ENCODE peak calls at places on chromosome 4, in six cellular contexts. One of them, this sample, is unnamed.
A peak's percentile ranks its signal among the peaks of the same experiment; 100 is the strongest.

GRCh38 chr4:16875487-16875886 is 23.0 kb downstream of the LDB2 start:
- DNase-seq in GM12878: no peak
- DNase-seq in K562: no peak
- DNase-seq in HepG2: no peak
- DNase-seq in H1: no peak
- DNase-seq in NT2/D1: no peak
- DNase-seq in this sample: no peak

GRCh38 chr4:95728145-95728544 is 111.7 kb upstream of the PDHA2 start:
- DNase-seq in HepG2: no peak
- DNase-seq in K562: no peak
- DNase-seq in GM12878: no peak
- DNase-seq in NT2/D1: no peak
- DNase-seq in H1: no peak
- DNase-seq in this sample: no peak

GRCh38 chr4:138898282-138898681 is 117.3 kb upstream of the NOCT start:
- DNase-seq in HepG2: no peak
- DNase-seq in H1: no peak
- DNase-seq in NT2/D1: no peak
- DNase-seq in GM12878: no peak
- DNase-seq in K562: no peak
- DNase-seq in this sample: no peak

GRCh38 chr4:163548481-163549243 is 54.2 kb downstream of the TMA16 start:
- DNase-seq in H1: no peak
- DNase-seq in GM12878: no peak
- DNase-seq in NT2/D1: no peak
- DNase-seq in K562: peak; percentile 49
- DNase-seq in HepG2: peak; percentile 37
- DNase-seq in this sample: no peak

GRCh38 chr4:2366252-2367192 is 51.9 kb downstream of the ZFYVE28 start:
- DNase-seq in H1: no peak
- DNase-seq in K562: no peak
- DNase-seq in GM12878: no peak
- DNase-seq in NT2/D1: no peak
- DNase-seq in HepG2: no peak
- DNase-seq in this sample: no peak

GRCh38 chr4:85147481-85148076 is 181.1 kb upstream of the WDFY3 start:
- DNase-seq in HepG2: peak; percentile 50
- DNase-seq in H1: no peak
- DNase-seq in K562: peak; percentile 62
- DNase-seq in NT2/D1: no peak
- DNase-seq in GM12878: peak; percentile 11
- DNase-seq in this sample: peak; percentile 69

GRCh38 chr4:52914051-52914605 is 52.0 kb downstream of the RASL11B start:
- DNase-seq in HepG2: peak; percentile 27
- DNase-seq in NT2/D1: no peak
- DNase-seq in GM12878: no peak
- DNase-seq in K562: no peak
- DNase-seq in H1: no peak
- DNase-seq in this sample: no peak

GRCh38 chr4:125389713-125390112 is 75.0 kb downstream of the FAT4 start:
- DNase-seq in H1: no peak
- DNase-seq in K562: no peak
- DNase-seq in NT2/D1: no peak
- DNase-seq in HepG2: no peak
- DNase-seq in GM12878: no peak
- DNase-seq in this sample: no peak

GRCh38 chr4:158003212-158003611 is 169.6 kb downstream of the GASK1B start:
- DNase-seq in GM12878: no peak
- DNase-seq in HepG2: no peak
- DNase-seq in K562: no peak
- DNase-seq in H1: no peak
- DNase-seq in NT2/D1: no peak
- DNase-seq in this sample: no peak

GRCh38 chr4:43325220-43325967 is 432.9 kb downstream of the GRXCR1 start:
- DNase-seq in H1: no peak
- DNase-seq in K562: no peak
- DNase-seq in NT2/D1: no peak
- DNase-seq in HepG2: no peak
- DNase-seq in GM12878: peak; percentile 7
- DNase-seq in this sample: no peak

GRCh38 chr4:88907478-88907877 is 149.5 kb downstream of the FAM13A start:
- DNase-seq in NT2/D1: no peak
- DNase-seq in H1: no peak
- DNase-seq in GM12878: no peak
- DNase-seq in HepG2: no peak
- DNase-seq in K562: no peak
- DNase-seq in this sample: no peak

GRCh38 chr4:88908521-88908920 is 148.5 kb downstream of the FAM13A start:
- DNase-seq in HepG2: no peak
- DNase-seq in K562: no peak
- DNase-seq in H1: no peak
- DNase-seq in NT2/D1: no peak
- DNase-seq in GM12878: no peak
- DNase-seq in this sample: no peak

GRCh38 chr4:88911246-88912212 is 145.5 kb downstream of the FAM13A start:
- DNase-seq in NT2/D1: no peak
- DNase-seq in H1: no peak
- DNase-seq in GM12878: no peak
- DNase-seq in HepG2: no peak
- DNase-seq in K562: no peak
- DNase-seq in this sample: no peak

DNA sequence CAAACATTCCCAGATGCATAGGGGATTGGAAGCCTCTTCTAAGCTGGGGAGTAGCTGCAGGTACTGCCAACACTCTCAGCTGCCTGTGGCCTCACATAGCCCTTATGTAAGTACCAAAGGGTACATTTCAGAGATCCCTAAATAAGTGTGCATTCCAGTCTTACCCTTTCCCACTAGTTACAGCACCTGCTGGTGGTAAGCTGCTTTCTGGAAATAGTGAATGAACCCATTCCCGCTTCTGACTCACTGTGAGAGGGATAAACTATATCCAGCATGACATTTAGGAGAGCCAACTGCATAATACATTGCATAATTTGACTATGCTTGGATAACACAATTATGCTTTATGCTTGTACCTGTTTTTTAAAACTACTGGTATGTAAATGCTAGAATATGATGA is 149.0 kb downstream of the FAM13A start:
- DNase-seq in H1: no peak
- DNase-seq in GM12878: no peak
- DNase-seq in NT2/D1: no peak
- DNase-seq in K562: no peak
- DNase-seq in HepG2: no peak
- DNase-seq in this sample: no peak
- TF ChIP-seq ZNF274 in H1: no peak
- TF ChIP-seq ZNF274 in GM12878: no peak
- TF ChIP-seq ZNF274 in NT2/D1: no peak
- TF ChIP-seq ZNF274 in K562: no peak
- TF ChIP-seq ZNF274 in HepG2: no peak
- TF ChIP-seq ZNF274 in this sample: no peak

GRCh38 chr4:48591372-48591771 is 101.3 kb downstream of the ZAR1 start:
- DNase-seq in K562: peak; percentile 77
- DNase-seq in GM12878: no peak
- DNase-seq in H1: no peak
- DNase-seq in NT2/D1: no peak
- DNase-seq in HepG2: no peak
- DNase-seq in this sample: no peak
- TF ChIP-seq ZNF274 in K562: no peak
- TF ChIP-seq ZNF274 in GM12878: no peak
- TF ChIP-seq ZNF274 in H1: no peak
- TF ChIP-seq ZNF274 in NT2/D1: no peak
- TF ChIP-seq ZNF274 in HepG2: no peak
- TF ChIP-seq ZNF274 in this sample: no peak

GRCh38 chr4:7362862-7363430 is 71.8 kb downstream of the PSAPL1 start:
- DNase-seq in H1: no peak
- DNase-seq in K562: no peak
- DNase-seq in NT2/D1: no peak
- DNase-seq in GM12878: no peak
- DNase-seq in HepG2: no peak
- DNase-seq in this sample: no peak

GRCh38 chr4:7362341-7362740 is 72.4 kb downstream of the PSAPL1 start:
- DNase-seq in HepG2: no peak
- DNase-seq in K562: no peak
- DNase-seq in NT2/D1: no peak
- DNase-seq in GM12878: no peak
- DNase-seq in H1: no peak
- DNase-seq in this sample: no peak

GRCh38 chr4:7359302-7360063 is 75.2 kb downstream of the PSAPL1 start:
- DNase-seq in GM12878: no peak
- DNase-seq in H1: no peak
- DNase-seq in NT2/D1: no peak
- DNase-seq in HepG2: no peak
- DNase-seq in K562: no peak
- DNase-seq in this sample: no peak

GRCh38 chr4:7360802-7361201 is 73.9 kb downstream of the PSAPL1 start:
- DNase-seq in H1: no peak
- DNase-seq in HepG2: no peak
- DNase-seq in GM12878: no peak
- DNase-seq in NT2/D1: no peak
- DNase-seq in K562: no peak
- DNase-seq in this sample: no peak

DNA sequence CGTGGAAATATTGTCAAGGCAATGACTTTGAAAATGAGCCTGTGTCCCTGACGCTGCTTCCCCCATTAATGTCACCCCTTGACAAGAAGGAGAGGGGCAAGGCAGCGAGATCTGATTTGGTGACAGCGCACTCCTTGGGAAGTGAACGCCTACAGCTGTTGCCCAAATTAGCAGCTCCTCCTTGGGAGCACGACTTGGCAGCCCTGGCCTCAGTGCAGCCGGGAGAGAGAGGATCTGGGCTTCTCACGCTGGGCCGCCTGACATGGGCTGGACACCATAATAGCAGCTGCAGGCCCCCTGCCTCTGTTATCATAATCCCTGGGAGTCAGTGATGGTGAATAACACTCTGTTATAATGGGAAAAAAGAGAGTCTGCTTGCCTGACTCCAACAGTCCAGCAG is 73.5 kb downstream of the PSAPL1 start:
- DNase-seq in K562: no peak
- DNase-seq in GM12878: no peak
- DNase-seq in NT2/D1: no peak
- DNase-seq in HepG2: no peak
- DNase-seq in H1: no peak
- DNase-seq in this sample: no peak
- TF ChIP-seq ZNF274 in K562: no peak
- TF ChIP-seq ZNF274 in GM12878: no peak
- TF ChIP-seq ZNF274 in NT2/D1: no peak
- TF ChIP-seq ZNF274 in HepG2: no peak
- TF ChIP-seq ZNF274 in H1: no peak
- TF ChIP-seq ZNF274 in this sample: no peak

GRCh38 chr4:61202100-61202637 is 2.0 kb downstream of the ADGRL3 start:
- DNase-seq in GM12878: no peak
- DNase-seq in HepG2: no peak
- DNase-seq in H1: peak; percentile 60
- DNase-seq in K562: no peak
- DNase-seq in NT2/D1: no peak
- DNase-seq in this sample: no peak

GRCh38 chr4:61199869-61200194 is 294 bp upstream of the ADGRL3 start:
- DNase-seq in NT2/D1: no peak
- DNase-seq in K562: no peak
- DNase-seq in GM12878: no peak
- DNase-seq in H1: no peak
- DNase-seq in HepG2: no peak
- DNase-seq in this sample: no peak

GRCh38 chr4:61200991-61201526 is 933 bp downstream of the ADGRL3 start:
- DNase-seq in H1: peak; percentile 62
- DNase-seq in GM12878: no peak
- DNase-seq in K562: no peak
- DNase-seq in NT2/D1: no peak
- DNase-seq in HepG2: no peak
- DNase-seq in this sample: no peak

GRCh38 chr4:61201562-61202099 is 1.5 kb downstream of the ADGRL3 start:
- DNase-seq in H1: peak; percentile 63
- DNase-seq in K562: no peak
- DNase-seq in NT2/D1: no peak
- DNase-seq in GM12878: no peak
- DNase-seq in HepG2: no peak
- DNase-seq in this sample: no peak

GRCh38 chr4:61200195-61200990 is at the start of gene ADGRL3:
- DNase-seq in H1: peak; percentile 88
- DNase-seq in NT2/D1: peak; percentile 56
- DNase-seq in HepG2: no peak
- DNase-seq in K562: no peak
- DNase-seq in GM12878: no peak
- DNase-seq in this sample: no peak
- TF ChIP-seq ZNF274 in H1: no peak
- TF ChIP-seq ZNF274 in NT2/D1: no peak
- TF ChIP-seq ZNF274 in HepG2: no peak
- TF ChIP-seq ZNF274 in K562: no peak
- TF ChIP-seq ZNF274 in GM12878: no peak
- TF ChIP-seq ZNF274 in this sample: no peak

DNA sequence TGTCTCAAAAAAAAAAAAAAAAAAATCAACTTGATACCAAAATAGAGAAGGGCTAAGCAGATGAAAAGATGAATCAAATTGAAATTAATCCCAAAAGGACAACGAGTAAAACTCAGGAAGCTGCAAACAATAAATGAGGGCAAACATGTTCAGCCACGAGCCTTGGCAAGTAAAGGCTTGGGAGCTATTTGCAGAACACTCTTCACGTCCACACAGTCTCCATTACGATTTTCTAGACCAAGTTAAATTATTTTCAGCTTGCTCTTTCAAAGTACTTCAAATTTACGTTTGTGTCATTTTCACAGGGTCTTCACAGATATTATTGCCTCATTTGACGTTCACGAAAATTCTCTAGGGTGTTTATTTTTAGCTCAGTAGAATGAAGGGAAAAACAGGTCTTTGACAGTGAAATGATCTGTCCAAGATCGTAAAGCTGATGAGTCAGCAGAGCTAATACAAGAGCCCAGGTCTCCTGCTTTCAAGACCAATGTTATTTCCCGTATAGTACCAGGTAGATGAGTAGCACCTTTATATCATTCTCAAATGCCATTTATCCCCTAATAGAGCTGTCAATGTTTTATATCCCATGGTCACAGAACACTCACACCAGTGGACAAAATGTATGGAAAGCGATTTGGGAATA is 20.9 kb downstream of the KLB start:
- DNase-seq in K562: peak; percentile 53
- DNase-seq in H1: no peak
- DNase-seq in NT2/D1: no peak
- DNase-seq in GM12878: no peak
- DNase-seq in HepG2: no peak
- DNase-seq in this sample: no peak
- TF ChIP-seq ZNF274 in K562: no peak
- TF ChIP-seq ZNF274 in H1: no peak
- TF ChIP-seq ZNF274 in NT2/D1: no peak
- TF ChIP-seq ZNF274 in GM12878: no peak
- TF ChIP-seq ZNF274 in HepG2: no peak
- TF ChIP-seq ZNF274 in this sample: no peak